ENCODE peak calls at places on chromosomes 16 and 17, in seven cellular contexts. M, G, V, A, T, S and Q are unnamed samples.

GRCh38 chr17:48153711-48154642 is 46.4 kb downstream of the SNX11 start:
- DNase-seq in M (peak), G (no peak), V (no peak), A (peak), T (peak), S (no peak), Q (peak)

GRCh38 chr16:3830625-3831254 is 49.8 kb downstream of the CREBBP start:
- DNase-seq in M (peak), G (no peak), V (no peak), A (no peak), T (no peak), S (no peak), Q (no peak)

GRCh38 chr17:72661093-72661944 is 431.2 kb downstream of the SLC39A11 start:
- DNase-seq in M (peak), G (no peak), V (peak), A (no peak), T (peak), S (peak), Q (no peak)

GRCh38 chr16:88536971-88537751 is 33.0 kb upstream of the ZC3H18 start:
- DNase-seq in M (no peak), G (no peak), V (no peak), A (no peak), T (no peak), S (no peak), Q (no peak)

GRCh38 chr16:87708881-87709638 is 56.7 kb downstream of the KLHDC4 start:
- DNase-seq in M (no peak), G (no peak), V (no peak), A (no peak), T (no peak), S (no peak), Q (no peak)

GRCh38 chr17:72691601-72692000 is 400.9 kb downstream of the SLC39A11 start:
- DNase-seq in M (no peak), G (no peak), V (no peak), A (no peak), T (peak), S (no peak), Q (no peak)

GRCh38 chr16:9885457-9885856 is 296.8 kb downstream of the GRIN2A start:
- DNase-seq in M (no peak), G (no peak), V (peak), A (no peak), T (no peak), S (no peak), Q (no peak)

GRCh38 chr17:70110443-70110880 is 35.4 kb downstream of the KCNJ16 start:
- DNase-seq in M (no peak), G (no peak), V (no peak), A (no peak), T (peak), S (no peak), Q (no peak)

GRCh38 chr17:10103712-10104111 is 94.7 kb downstream of the GAS7 start:
- DNase-seq in M (no peak), G (no peak), V (no peak), A (no peak), T (no peak), S (no peak), Q (no peak)

GRCh38 chr16:84739349-84740124 is 39.7 kb downstream of the USP10 start:
- DNase-seq in M (no peak), G (no peak), V (no peak), A (no peak), T (peak), S (no peak), Q (no peak)

GRCh38 chr16:81376880-81377279 is 62.1 kb downstream of the GAN start:
- DNase-seq in M (no peak), G (no peak), V (no peak), A (no peak), T (peak), S (no peak), Q (no peak)

GRCh38 chr16:27969574-27969973 is 93.9 kb downstream of the GSG1L start:
- DNase-seq in M (no peak), G (no peak), V (no peak), A (no peak), T (no peak), S (no peak), Q (no peak)